ENCODE peak calls at places on chromosomes 16 and 17, in six cellular contexts. One of them, this sample, is unnamed.
A peak's percentile ranks its signal among the peaks of the same experiment; 100 is the strongest.

GRCh38 chr17:19757536-19758180 is 9.6 kb upstream of the ALDH3A1 start:
- DNase-seq in heart right ventricle: no peak
- DNase-seq in body of pancreas: no peak
- DNase-seq in lung: no peak
- DNase-seq in iPS DF 6.9: no peak
- DNase-seq in aorta: no peak
- DNase-seq in this sample: no peak

GRCh38 chr17:44006581-44007345 is 2.3 kb downstream of the NAGS start:
- DNase-seq in heart right ventricle: peak; percentile 99
- DNase-seq in body of pancreas: peak; percentile 99
- DNase-seq in lung: peak; percentile 100
- DNase-seq in iPS DF 6.9: peak; percentile 85
- DNase-seq in aorta: peak; percentile 99
- DNase-seq in this sample: peak; percentile 96

GRCh38 chr17:61331178-61331577 is 68.5 kb upstream of the TBX2 start:
- DNase-seq in heart right ventricle: peak; percentile 44
- DNase-seq in body of pancreas: no peak
- DNase-seq in lung: no peak
- DNase-seq in iPS DF 6.9: no peak
- DNase-seq in aorta: no peak
- DNase-seq in this sample: no peak

GRCh38 chr16:66824006-66824405 is 6.8 kb downstream of the NAE1 start:
- DNase-seq in heart right ventricle: no peak
- DNase-seq in body of pancreas: no peak
- DNase-seq in lung: no peak
- DNase-seq in iPS DF 6.9: no peak
- DNase-seq in aorta: no peak
- DNase-seq in this sample: no peak

GRCh38 chr16:31108035-31108793 is at the start of gene BCKDK:
- DNase-seq in heart right ventricle: peak; percentile 85
- DNase-seq in body of pancreas: peak; percentile 69
- DNase-seq in lung: peak; percentile 68
- DNase-seq in iPS DF 6.9: no peak
- DNase-seq in aorta: peak; percentile 92
- DNase-seq in this sample: peak; percentile 59

GRCh38 chr17:67359960-67360817 is 6.2 kb downstream of the PSMD12 start:
- DNase-seq in heart right ventricle: no peak
- DNase-seq in body of pancreas: no peak
- DNase-seq in lung: no peak
- DNase-seq in iPS DF 6.9: no peak
- DNase-seq in aorta: no peak
- DNase-seq in this sample: no peak

GRCh38 chr17:72432143-72432604 is 311.4 kb downstream of the SOX9 start:
- DNase-seq in heart right ventricle: no peak
- DNase-seq in body of pancreas: no peak
- DNase-seq in lung: no peak
- DNase-seq in iPS DF 6.9: no peak
- DNase-seq in aorta: no peak
- DNase-seq in this sample: no peak

GRCh38 chr16:8852534-8852933 is 16.3 kb downstream of the CARHSP1 start:
- DNase-seq in heart right ventricle: no peak
- DNase-seq in body of pancreas: no peak
- DNase-seq in lung: no peak
- DNase-seq in iPS DF 6.9: no peak
- DNase-seq in aorta: peak; percentile 64
- DNase-seq in this sample: no peak

GRCh38 chr17:5286846-5287245 is 4.8 kb downstream of the RABEP1 start:
- DNase-seq in heart right ventricle: no peak
- DNase-seq in body of pancreas: no peak
- DNase-seq in lung: no peak
- DNase-seq in iPS DF 6.9: no peak
- DNase-seq in aorta: no peak
- DNase-seq in this sample: no peak

GRCh38 chr17:78736526-78737079 is 45.5 kb downstream of the CYTH1 start:
- DNase-seq in heart right ventricle: peak; percentile 77
- DNase-seq in body of pancreas: peak; percentile 90
- DNase-seq in lung: peak; percentile 91
- DNase-seq in iPS DF 6.9: no peak
- DNase-seq in aorta: peak; percentile 87
- DNase-seq in this sample: no peak

GRCh38 chr16:64269756-64270155 is 852.1 kb downstream of the CDH11 start:
- DNase-seq in heart right ventricle: no peak
- DNase-seq in body of pancreas: no peak
- DNase-seq in lung: no peak
- DNase-seq in iPS DF 6.9: no peak
- DNase-seq in aorta: no peak
- DNase-seq in this sample: no peak

GRCh38 chr17:13420294-13421277 is 181.1 kb downstream of the HS3ST3A1 start:
- DNase-seq in heart right ventricle: no peak
- DNase-seq in body of pancreas: no peak
- DNase-seq in lung: no peak
- DNase-seq in iPS DF 6.9: no peak
- DNase-seq in aorta: no peak
- DNase-seq in this sample: no peak

GRCh38 chr16:64445245-64445644 is 676.6 kb downstream of the CDH11 start:
- DNase-seq in heart right ventricle: no peak
- DNase-seq in body of pancreas: no peak
- DNase-seq in lung: no peak
- DNase-seq in iPS DF 6.9: no peak
- DNase-seq in aorta: no peak
- DNase-seq in this sample: no peak

GRCh38 chr17:5329784-5330557 is 47.9 kb downstream of the RABEP1 start:
- DNase-seq in heart right ventricle: no peak
- DNase-seq in body of pancreas: no peak
- DNase-seq in lung: no peak
- DNase-seq in iPS DF 6.9: no peak
- DNase-seq in aorta: no peak
- DNase-seq in this sample: no peak

GRCh38 chr16:67969286-67970039 is 1.0 kb upstream of the SLC12A4 start:
- DNase-seq in heart right ventricle: no peak
- DNase-seq in body of pancreas: no peak
- DNase-seq in lung: no peak
- DNase-seq in iPS DF 6.9: no peak
- DNase-seq in aorta: no peak
- DNase-seq in this sample: no peak

GRCh38 chr16:85363427-85363826 is 249.7 kb upstream of the GSE1 start:
- DNase-seq in heart right ventricle: no peak
- DNase-seq in body of pancreas: no peak
- DNase-seq in lung: no peak
- DNase-seq in iPS DF 6.9: no peak
- DNase-seq in aorta: no peak
- DNase-seq in this sample: peak; percentile 47

GRCh38 chr17:19713462-19713861 is 2.9 kb downstream of the SLC47A2 start:
- DNase-seq in heart right ventricle: no peak
- DNase-seq in body of pancreas: no peak
- DNase-seq in lung: no peak
- DNase-seq in iPS DF 6.9: no peak
- DNase-seq in aorta: no peak
- DNase-seq in this sample: no peak

GRCh38 chr17:694239-694638 is 20.4 kb downstream of the VPS53 start:
- DNase-seq in heart right ventricle: no peak
- DNase-seq in body of pancreas: peak; percentile 2
- DNase-seq in lung: no peak
- DNase-seq in iPS DF 6.9: no peak
- DNase-seq in aorta: no peak
- DNase-seq in this sample: peak; percentile 92

GRCh38 chr16:1371054-1371978 is 19.6 kb downstream of the GNPTG start:
- DNase-seq in heart right ventricle: no peak
- DNase-seq in body of pancreas: no peak
- DNase-seq in lung: no peak
- DNase-seq in iPS DF 6.9: no peak
- DNase-seq in aorta: no peak
- DNase-seq in this sample: no peak

GRCh38 chr16:81429045-81429521 is 15.5 kb upstream of the CMIP start:
- DNase-seq in heart right ventricle: no peak
- DNase-seq in body of pancreas: peak; percentile 75
- DNase-seq in lung: no peak
- DNase-seq in iPS DF 6.9: no peak
- DNase-seq in aorta: no peak
- DNase-seq in this sample: peak; percentile 65

GRCh38 chr17:74474043-74474792 is 7.8 kb downstream of the CD300A start:
- DNase-seq in heart right ventricle: no peak
- DNase-seq in body of pancreas: no peak
- DNase-seq in lung: no peak
- DNase-seq in iPS DF 6.9: no peak
- DNase-seq in aorta: no peak
- DNase-seq in this sample: no peak
- H3K4me1 ChIP-seq in heart right ventricle: no peaks in the 10 kb centered on the region
- H3K4me1 ChIP-seq in body of pancreas: no peaks in the 10 kb centered on the region
- H3K4me1 ChIP-seq in lung: no peaks in the 10 kb centered on the region
- H3K4me1 ChIP-seq in iPS DF 6.9: no peaks in the 10 kb centered on the region
- H3K4me1 ChIP-seq in aorta: no peaks in the 10 kb centered on the region
- H3K4me1 ChIP-seq in this sample: no peaks in the 10 kb centered on the region

DNA sequence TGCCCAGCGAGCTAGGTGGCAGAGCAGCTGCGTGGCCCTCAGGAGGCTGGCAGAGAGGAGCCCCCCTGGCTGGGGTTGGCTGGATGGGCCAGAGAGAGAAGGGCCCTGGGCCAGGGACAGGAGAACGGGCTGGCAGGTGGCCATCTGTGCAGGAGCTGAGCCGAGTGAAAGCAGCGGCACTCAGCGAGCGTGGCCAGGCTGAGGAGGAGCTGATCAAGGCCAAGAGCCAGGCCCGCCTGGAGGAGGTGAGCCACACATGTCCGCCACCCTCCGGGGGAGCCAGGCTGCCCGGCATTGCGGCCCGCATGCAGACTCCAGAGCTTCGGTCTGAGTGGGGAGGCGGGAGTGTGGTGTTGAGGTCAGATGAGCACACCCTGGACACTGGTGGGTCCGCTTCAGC is 2.1 kb upstream of the RAC3 start:
- DNase-seq in heart right ventricle: peak; percentile 68
- DNase-seq in body of pancreas: no peak
- DNase-seq in lung: no peak
- DNase-seq in iPS DF 6.9: no peak
- DNase-seq in aorta: no peak
- DNase-seq in this sample: no peak
- H3K36me3 ChIP-seq in heart right ventricle: no peaks in the 10 kb centered on the region
- H3K36me3 ChIP-seq in body of pancreas: no peaks in the 10 kb centered on the region
- H3K36me3 ChIP-seq in lung: peaks cover 2% of the 10 kb centered on the region
- H3K36me3 ChIP-seq in iPS DF 6.9: peaks cover 2% of the 10 kb centered on the region
- H3K36me3 ChIP-seq in aorta: no peaks in the 10 kb centered on the region
- H3K36me3 ChIP-seq in this sample: peaks cover 18% of the 10 kb centered on the region

GRCh38 chr16:50195756-50196155 is 42.6 kb downstream of the TENT4B start:
- DNase-seq in heart right ventricle: no peak
- DNase-seq in body of pancreas: no peak
- DNase-seq in lung: no peak
- DNase-seq in iPS DF 6.9: no peak
- DNase-seq in aorta: no peak
- DNase-seq in this sample: no peak

GRCh38 chr16:50201784-50202183 is 48.7 kb downstream of the TENT4B start:
- DNase-seq in heart right ventricle: no peak
- DNase-seq in body of pancreas: no peak
- DNase-seq in lung: no peak
- DNase-seq in iPS DF 6.9: no peak
- DNase-seq in aorta: no peak
- DNase-seq in this sample: no peak

GRCh38 chr16:50197582-50197981 is 44.5 kb downstream of the TENT4B start:
- DNase-seq in heart right ventricle: no peak
- DNase-seq in body of pancreas: no peak
- DNase-seq in lung: no peak
- DNase-seq in iPS DF 6.9: no peak
- DNase-seq in aorta: no peak
- DNase-seq in this sample: no peak

GRCh38 chr16:50196736-50197135 is 43.6 kb downstream of the TENT4B start:
- DNase-seq in heart right ventricle: no peak
- DNase-seq in body of pancreas: no peak
- DNase-seq in lung: no peak
- DNase-seq in iPS DF 6.9: no peak
- DNase-seq in aorta: no peak
- DNase-seq in this sample: peak; percentile 57

DNA sequence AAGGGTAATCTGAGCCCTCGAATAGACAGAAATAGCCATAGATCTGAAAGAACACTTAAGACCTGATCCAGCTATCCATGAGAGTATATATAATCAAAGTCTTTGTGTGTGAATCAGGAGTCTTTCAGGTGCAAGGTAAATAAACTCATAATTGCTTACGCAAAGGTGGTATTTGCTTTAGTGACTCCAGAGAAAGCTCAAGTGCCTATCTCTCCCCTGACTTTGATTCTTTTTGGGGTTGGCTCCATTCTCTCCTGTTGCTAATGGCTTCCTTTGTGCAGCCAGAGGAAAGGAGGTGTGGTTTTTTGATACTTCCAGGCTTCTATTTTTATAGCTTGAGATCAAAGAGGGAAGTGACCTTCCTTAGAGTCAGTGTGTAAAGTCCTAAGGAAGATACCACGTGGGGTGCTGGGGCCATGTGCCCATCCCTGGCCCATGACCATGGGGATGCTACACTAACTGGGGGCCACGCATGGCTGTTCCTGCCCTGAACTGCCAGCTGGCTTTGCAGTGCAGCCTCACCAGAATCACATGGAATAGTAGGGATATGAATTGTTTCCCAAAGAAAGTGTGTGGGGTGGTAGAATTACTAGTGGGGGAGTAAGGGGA is 45.8 kb downstream of the TENT4B start:
- DNase-seq in heart right ventricle: no peak
- DNase-seq in body of pancreas: no peak
- DNase-seq in lung: no peak
- DNase-seq in iPS DF 6.9: no peak
- DNase-seq in aorta: no peak
- DNase-seq in this sample: no peak
- H3K4me1 ChIP-seq in heart right ventricle: peaks cover 42% of the 10 kb centered on the region
- H3K4me1 ChIP-seq in body of pancreas: peaks cover 26% of the 10 kb centered on the region
- H3K4me1 ChIP-seq in lung: peaks cover 9% of the 10 kb centered on the region
- H3K4me1 ChIP-seq in iPS DF 6.9: no peaks in the 10 kb centered on the region
- H3K4me1 ChIP-seq in aorta: peaks cover 9% of the 10 kb centered on the region
- H3K4me1 ChIP-seq in this sample: peaks cover 66% of the 10 kb centered on the region

GRCh38 chr16:29912087-29912486 is 11.8 kb downstream of the ASPHD1 start:
- DNase-seq in heart right ventricle: no peak
- DNase-seq in body of pancreas: no peak
- DNase-seq in lung: no peak
- DNase-seq in iPS DF 6.9: no peak
- DNase-seq in aorta: peak; percentile 66
- DNase-seq in this sample: no peak

GRCh38 chr16:29913514-29913913 is 12.5 kb downstream of the KCTD13 start:
- DNase-seq in heart right ventricle: no peak
- DNase-seq in body of pancreas: no peak
- DNase-seq in lung: no peak
- DNase-seq in iPS DF 6.9: no peak
- DNase-seq in aorta: peak; percentile 43
- DNase-seq in this sample: no peak

GRCh38 chr16:29920690-29921371 is 5.2 kb downstream of the KCTD13 start:
- DNase-seq in heart right ventricle: no peak
- DNase-seq in body of pancreas: no peak
- DNase-seq in lung: no peak
- DNase-seq in iPS DF 6.9: no peak
- DNase-seq in aorta: peak; percentile 10
- DNase-seq in this sample: no peak

GRCh38 chr16:29915590-29916247 is 10.3 kb downstream of the KCTD13 start:
- DNase-seq in heart right ventricle: no peak
- DNase-seq in body of pancreas: no peak
- DNase-seq in lung: no peak
- DNase-seq in iPS DF 6.9: no peak
- DNase-seq in aorta: no peak
- DNase-seq in this sample: peak; percentile 53

DNA sequence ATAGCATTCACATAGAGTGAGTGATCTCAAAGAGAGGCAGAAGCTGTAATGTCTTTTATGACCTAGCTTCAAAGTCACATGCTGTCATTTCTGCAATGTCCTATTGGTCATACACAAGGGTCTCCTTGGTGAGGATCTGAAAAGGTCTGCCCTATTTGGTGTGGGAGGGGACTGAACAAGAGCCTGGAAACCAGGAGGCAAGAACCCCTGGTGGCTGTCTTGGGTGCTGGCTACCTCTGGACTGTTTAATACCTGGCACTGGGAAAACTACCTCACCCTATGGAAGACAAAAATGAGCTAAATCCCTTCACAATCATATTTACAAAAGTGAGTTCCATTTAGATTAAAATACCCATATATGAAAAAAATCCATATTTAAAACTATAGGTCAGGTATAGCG is 9.0 kb downstream of the KCTD13 start:
- DNase-seq in heart right ventricle: no peak
- DNase-seq in body of pancreas: no peak
- DNase-seq in lung: no peak
- DNase-seq in iPS DF 6.9: no peak
- DNase-seq in aorta: no peak
- DNase-seq in this sample: no peak
- H3K36me3 ChIP-seq in heart right ventricle: no peaks in the 10 kb centered on the region
- H3K36me3 ChIP-seq in body of pancreas: peaks cover 10% of the 10 kb centered on the region
- H3K36me3 ChIP-seq in lung: peaks cover 14% of the 10 kb centered on the region
- H3K36me3 ChIP-seq in iPS DF 6.9: no peaks in the 10 kb centered on the region
- H3K36me3 ChIP-seq in aorta: no peaks in the 10 kb centered on the region
- H3K36me3 ChIP-seq in this sample: peaks cover 49% of the 10 kb centered on the region